ENCODE peak calls at places on chromosomes 13 and 19, in eight cellular contexts. I is stimulated activated CD4-positive, alpha-beta T cell treated with anti-CD3 and anti-CD28 coated beads, Interleukin-15, amount 100 ng/mL, for 1 hour; Q is choroid plexus epithelial cell; P is activated CD8-positive, alpha-beta T cell treated with anti-CD3 and anti-CD28 coated beads for 36 hours; Y is T-helper 9 cell; E is cardiac muscle cell; F is aorta; T is posterior cingulate gyrus. Z is an unnamed sample.

GRCh38 chr13:45658586-45659235 is 43.2 kb upstream of the ERICH6B start:
- DNase-seq in F (no peak), E (peak), T (no peak), P (no peak), I (no peak), Y (no peak), Q (peak), Z (no peak)

GRCh38 chr13:24502567-24503375 is 9.8 kb downstream of the PARP4 start:
- DNase-seq in I (no peak), P (no peak), F (no peak), T (no peak), E (peak), Y (no peak), Q (peak), Z (no peak)

GRCh38 chr19:38921420-38922274 is 8.9 kb downstream of the SARS2 start:
- DNase-seq in Y (no peak), I (no peak), F (peak), E (no peak), T (no peak), Q (no peak), P (no peak), Z (no peak)

GRCh38 chr13:24746618-24747247 is 17.2 kb upstream of the RNF17 start:
- DNase-seq in F (no peak), Y (no peak), E (peak), I (no peak), T (no peak), P (peak), Q (peak), Z (no peak)

GRCh38 chr13:84896128-84896527 is 903.1 kb downstream of the SLITRK6 start:
- DNase-seq in T (no peak), F (no peak), E (peak), I (no peak), Q (peak), Y (peak), P (peak), Z (no peak)

GRCh38 chr19:13872695-13873389 is 4.1 kb upstream of the NANOS3 start:
- DNase-seq in E (no peak), Y (no peak), T (no peak), I (no peak), F (no peak), Q (no peak), P (peak), Z (no peak)

GRCh38 chr19:12478234-12478941 is 6.2 kb downstream of the ZNF709 start:
- DNase-seq in Y (no peak), T (no peak), P (no peak), Q (no peak), I (no peak), E (no peak), F (no peak), Z (no peak)

GRCh38 chr13:75417006-75417384 is 65.0 kb downstream of the TBC1D4 start:
- DNase-seq in Q (no peak), T (no peak), E (no peak), F (no peak), Y (no peak), P (no peak), I (no peak), Z (no peak)

GRCh38 chr19:6970478-6970877 is 50.8 kb downstream of the MBD3L2B start:
- DNase-seq in T (no peak), Q (no peak), E (no peak), P (peak), Y (no peak), F (no peak), I (no peak), Z (no peak)

GRCh38 chr19:7897289-7897688 is 6.4 kb upstream of the MAP2K7 start:
- DNase-seq in Q (no peak), P (no peak), E (no peak), I (no peak), T (no peak), Y (no peak), F (no peak), Z (no peak)

GRCh38 chr13:46948338-46948737 is 51.5 kb upstream of the HTR2A start:
- DNase-seq in T (no peak), E (no peak), I (no peak), F (no peak), P (no peak), Y (no peak), Q (no peak), Z (no peak)

GRCh38 chr19:1070576-1070930 is 3.6 kb downstream of the ARHGAP45 start:
- DNase-seq in I (no peak), Y (no peak), P (no peak), Q (no peak), T (no peak), E (no peak), F (no peak), Z (no peak)

GRCh38 chr19:33444238-33444992 is 70.9 kb downstream of the CEBPG start:
- DNase-seq in Y (no peak), E (no peak), F (peak), Q (no peak), I (no peak), P (no peak), T (no peak), Z (no peak)

GRCh38 chr13:40697711-40698110 is 31.3 kb upstream of the FOXO1 start:
- DNase-seq in T (no peak), Q (no peak), F (no peak), I (no peak), Y (no peak), P (no peak), E (no peak), Z (no peak)

GRCh38 chr19:28130066-28130511 is 1082.9 kb downstream of the UQCRFS1 start:
- DNase-seq in P (no peak), Q (no peak), T (no peak), E (no peak), I (no peak), Y (no peak), F (no peak), Z (no peak)

GRCh38 chr19:54325194-54325621 is 12.2 kb upstream of the LILRA5 start:
- DNase-seq in F (no peak), Q (peak), I (no peak), T (no peak), P (peak), E (peak), Y (peak), Z (no peak)

GRCh38 chr19:38264486-38265212 is at the start of gene SPINT2:
- DNase-seq in Q (no peak), I (peak), F (peak), T (peak), Y (peak), E (no peak), P (peak), Z (no peak)

GRCh38 chr13:34942732-34943674 is 933 bp downstream of the NBEA start:
- DNase-seq in Y (no peak), E (peak), I (peak), T (no peak), Q (no peak), F (peak), P (peak), Z (no peak)

GRCh38 chr19:17340302-17340870 is 3.0 kb downstream of the GTPBP3 start:
- DNase-seq in Q (no peak), P (peak), F (no peak), T (no peak), I (no peak), E (no peak), Y (no peak), Z (no peak)

GRCh38 chr13:47134939-47135489 is 238.2 kb upstream of the HTR2A start:
- DNase-seq in E (no peak), Y (no peak), Q (no peak), P (no peak), F (no peak), T (no peak), I (no peak), Z (no peak)

GRCh38 chr19:38023245-38023644 is 116.2 kb downstream of the SIPA1L3 start:
- DNase-seq in T (no peak), E (peak), Y (no peak), Q (peak), F (no peak), I (no peak), P (no peak), Z (no peak)

GRCh38 chr13:114070098-114070799 is 62.2 kb downstream of the RASA3 start:
- DNase-seq in Y (no peak), Q (no peak), P (no peak), E (no peak), I (no peak), T (no peak), F (peak), Z (no peak)

Z was measured in SIG-M5.